ENCODE peak calls at places on chromosomes 2 and 18, in four cellular contexts. N is K562, W is GM12878, B is HepG2. H is an unnamed sample.

GRCh38 chr2:1055014-1055595 is 104.5 kb downstream of the SNTG2 start:
- DNase-seq in N (no peak), B (no peak), W (no peak), H (no peak)

GRCh38 chr2:74653589-74653984 is 460 bp upstream of the SEMA4F start:
- DNase-seq in B (no peak), N (no peak), W (no peak), H (no peak)

GRCh38 chr2:6072757-6073156 is 380.6 kb downstream of the SOX11 start:
- DNase-seq in B (no peak), W (no peak), N (no peak), H (no peak)

GRCh38 chr18:11053293-11053692 is 96.1 kb downstream of the PIEZO2 start:
- DNase-seq in W (no peak), N (no peak), B (no peak), H (no peak)

GRCh38 chr2:182767578-182767977 is 51.5 kb downstream of the DNAJC10 start:
- DNase-seq in N (no peak), B (peak), W (no peak), H (no peak)

GRCh38 chr18:12393510-12393909 is 14.2 kb upstream of the PRELID3A start:
- DNase-seq in W (no peak), B (no peak), N (no peak), H (no peak)

GRCh38 chr2:118386636-118387302 is 298.5 kb downstream of the INSIG2 start:
- DNase-seq in B (no peak), N (no peak), W (no peak), H (no peak)

GRCh38 chr18:76496200-76496890 is 1.3 kb upstream of the ZNF516 start:
- DNase-seq in B (peak), W (no peak), N (peak), H (peak)

GRCh38 chr18:58135806-58136331 is 91.8 kb downstream of the NEDD4L start:
- DNase-seq in N (peak), B (peak), W (peak), H (peak)

GRCh38 chr18:48825101-48825745 is 125.5 kb downstream of the SMAD7 start:
- DNase-seq in W (no peak), B (no peak), N (no peak), H (peak)

GRCh38 chr2:226185613-226186211 is 613.9 kb downstream of the IRS1 start:
- DNase-seq in W (no peak), B (no peak), N (no peak), H (no peak)

GRCh38 chr18:49901862-49902340 is 88.6 kb upstream of the ACAA2 start:
- DNase-seq in N (no peak), B (no peak), W (no peak), H (no peak)

GRCh38 chr2:204550738-204551137 is 5.5 kb downstream of the PARD3B start:
- DNase-seq in N (no peak), W (no peak), B (no peak), H (no peak)

GRCh38 chr2:53475320-53475719 is 292.3 kb upstream of the CHAC2 start:
- DNase-seq in W (no peak), N (no peak), B (no peak), H (no peak)

GRCh38 chr2:113078350-113078839 is 10.6 kb downstream of the IL1F10 start:
- DNase-seq in N (no peak), W (no peak), B (no peak), H (no peak)

GRCh38 chr18:12637393-12637792 is 20.5 kb downstream of the SPIRE1 start:
- DNase-seq in W (no peak), N (no peak), B (no peak), H (no peak)

GRCh38 chr2:233039217-233040173 is 7.0 kb downstream of the NEU2 start:
- DNase-seq in W (no peak), N (no peak), B (no peak), H (no peak)

GRCh38 chr2:121096611-121097010 is 188.4 kb downstream of the TFCP2L1 start:
- DNase-seq in B (no peak), N (no peak), W (no peak), H (no peak)

GRCh38 chr2:174004900-174005605 is 39.9 kb upstream of the SP3 start:
- DNase-seq in N (no peak), B (no peak), W (no peak), H (no peak)

GRCh38 chr18:78582131-78582789 is 397.4 kb upstream of the SALL3 start:
- DNase-seq in N (no peak), W (no peak), B (no peak), H (no peak)

GRCh38 chr2:26299488-26300092 is 46.4 kb upstream of the SELENOI start:
- DNase-seq in W (peak), B (peak), N (no peak), H (no peak)

GRCh38 chr2:101806123-101806522 is 108.6 kb downstream of the MAP4K4 start:
- DNase-seq in W (no peak), B (peak), N (no peak), H (no peak)

GRCh38 chr2:240429872-240430491 is 5.5 kb upstream of the GPC1 start:
- DNase-seq in B (peak), W (no peak), N (no peak), H (peak)

GRCh38 chr2:152372438-152372984 is 37.5 kb downstream of the FMNL2 start:
- DNase-seq in N (no peak), B (no peak), W (no peak), H (no peak)

GRCh38 chr2:38394903-38395341 is 17.8 kb upstream of the ATL2 start:
- DNase-seq in B (no peak), W (no peak), N (no peak), H (no peak)

GRCh38 chr2:24920813-24921441 is 890 bp upstream of the ADCY3 start:
- DNase-seq in B (peak), W (no peak), N (no peak), H (peak)

GRCh38 chr2:132815522-132815921 is 145.5 kb upstream of the LYPD1 start:
- DNase-seq in N (no peak), W (no peak), B (no peak), H (no peak)

GRCh38 chr2:72895154-72895553 is 7.9 kb downstream of the SPR start:
- DNase-seq in B (no peak), W (no peak), N (no peak), H (no peak)

GRCh38 chr2:149422337-149422990 is 92.1 kb downstream of the LYPD6 start:
- DNase-seq in W (no peak), N (no peak), B (no peak), H (no peak)

GRCh38 chr2:127705281-127706065 is 4.2 kb downstream of the SFT2D3 start:
- DNase-seq in N (no peak), B (no peak), W (no peak), H (no peak)

GRCh38 chr2:152762202-152762601 is 43.8 kb downstream of the ARL6IP6 start:
- DNase-seq in W (no peak), B (no peak), N (no peak), H (no peak)

GRCh38 chr18:55861266-55861665 is 273.3 kb upstream of the TCF4 start:
- DNase-seq in B (no peak), W (no peak), N (no peak), H (no peak)

GRCh38 chr2:186130678-186131511 is 355.2 kb upstream of the ZC3H15 start:
- DNase-seq in N (no peak), B (no peak), W (no peak), H (no peak)

GRCh38 chr2:204655626-204656025 is 110.4 kb downstream of the PARD3B start:
- DNase-seq in B (no peak), N (no peak), W (no peak), H (no peak)

GRCh38 chr18:23992119-23992940 is 22.2 kb upstream of the TTC39C start:
- DNase-seq in B (no peak), W (no peak), N (no peak), H (no peak)

GRCh38 chr2:215751200-215751910 is 262.0 kb downstream of the MREG start:
- DNase-seq in B (peak), N (no peak), W (no peak), H (no peak)

DNA sequence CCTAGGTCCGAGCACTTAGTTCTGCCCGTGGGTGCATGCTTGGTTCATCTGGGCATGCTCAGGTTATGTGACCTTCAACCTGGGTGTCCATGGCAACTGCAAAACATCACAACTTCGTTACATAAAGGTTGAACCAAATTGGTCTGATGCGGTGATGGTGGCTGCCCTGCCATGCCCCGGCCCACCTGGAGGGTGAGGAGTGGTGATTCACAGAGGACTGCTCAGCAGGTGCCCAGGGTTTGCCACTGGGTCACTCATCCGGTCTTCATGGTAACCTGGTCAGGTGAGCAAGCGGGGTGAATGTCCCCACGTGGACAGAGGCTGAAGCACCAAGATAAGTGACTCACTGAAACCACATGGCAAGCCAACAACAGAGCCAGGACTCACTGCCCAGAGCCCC is 111.1 kb downstream of the KCNF1 start:
- DNase-seq in B (peak), N (no peak), W (no peak), H (no peak)
- TF ChIP-seq CREM in B (no peak), N (no peak), W (no peak), H (no peak)

GRCh38 chr2:65129613-65130439 is at the start of gene RAB1A:
- DNase-seq in N (peak), W (peak), B (peak), H (peak)

GRCh38 chr2:65129276-65129612 is 662 bp downstream of the RAB1A start:
- DNase-seq in N (no peak), B (no peak), W (no peak), H (no peak)

GRCh38 chr2:65130440-65131175 is 702 bp upstream of the RAB1A start:
- DNase-seq in N (peak), W (peak), B (no peak), H (no peak)

GRCh38 chr2:65133626-65134025 is 3.7 kb upstream of the RAB1A start:
- DNase-seq in W (no peak), B (no peak), N (no peak), H (no peak)

GRCh38 chr2:65128297-65129190 is 1.4 kb downstream of the RAB1A start:
- DNase-seq in W (no peak), N (no peak), B (no peak), H (no peak)
- TF ChIP-seq NR2C2 in W (no peak), N (no peak), B (peak), H (no peak)

DNA sequence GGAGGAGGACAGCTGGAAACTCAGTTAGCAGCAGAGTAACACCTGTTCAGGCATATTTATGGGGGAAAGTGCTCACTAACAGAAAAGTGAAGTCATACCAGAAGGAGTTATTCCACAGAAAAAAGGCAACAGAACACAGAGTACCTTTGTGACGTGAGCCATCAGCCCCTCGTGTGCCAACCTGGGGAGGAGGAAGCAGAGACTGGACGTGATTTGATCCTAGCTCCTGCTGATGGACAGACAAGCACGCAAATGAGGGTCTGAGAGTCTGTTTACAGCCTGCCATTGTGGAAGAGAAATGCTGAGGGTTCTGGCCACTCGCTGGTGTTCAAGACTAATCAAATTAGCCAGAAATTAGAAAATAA is 120.7 kb downstream of the ZNF521 start:
- DNase-seq in N (no peak), B (no peak), W (no peak), H (no peak)
- TF ChIP-seq CREM in N (no peak), B (no peak), W (no peak), H (no peak)

DNA sequence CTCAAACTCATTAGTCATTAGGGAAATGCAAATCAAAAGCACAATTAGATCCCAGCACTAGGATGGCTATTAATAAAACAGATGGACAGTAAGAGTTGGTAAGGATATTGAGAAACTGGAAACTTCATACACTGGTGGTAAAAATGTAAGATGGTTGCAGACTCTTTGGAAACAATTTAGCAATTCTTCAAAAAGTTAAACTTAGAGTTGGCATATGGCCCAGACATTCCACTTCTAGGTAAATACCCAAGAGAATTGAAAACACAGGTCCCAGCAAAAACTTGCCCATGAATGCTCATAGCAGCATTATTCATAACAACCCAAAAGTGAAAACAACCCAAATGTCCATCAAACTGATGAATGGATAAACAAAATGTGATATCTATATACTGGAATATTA is 84.9 kb upstream of the ZFP36L2 start:
- DNase-seq in W (no peak), N (no peak), B (peak), H (no peak)
- TF ChIP-seq NR2C2 in W (no peak), N (no peak), B (no peak), H (no peak)

GRCh38 chr2:45984896-45985488 is 312.2 kb upstream of the EPAS1 start:
- DNase-seq in W (no peak), B (no peak), N (no peak), H (no peak)
- TF ChIP-seq CREM in W (no peak), B (no peak), N (no peak), H (no peak)